ENCODE peak calls at places on chromosome 4, in six cellular contexts. One of them, this sample, is unnamed.

GRCh38 chr4:74628808-74629616 is 165.3 kb downstream of the BTC start:
- DNase-seq in smooth muscle cell of the brain vasculature: no peak
- DNase-seq in LoVo: peak
- DNase-seq in WERI-Rb-1: no peak
- DNase-seq in neural crest cell: no peak
- DNase-seq in GM13976: no peak
- DNase-seq in this sample: peak

GRCh38 chr4:102715057-102715456 is 45.7 kb downstream of the MANBA start:
- DNase-seq in GM13976: no peak
- DNase-seq in LoVo: no peak
- DNase-seq in WERI-Rb-1: no peak
- DNase-seq in smooth muscle cell of the brain vasculature: no peak
- DNase-seq in neural crest cell: no peak
- DNase-seq in this sample: peak

GRCh38 chr4:184216436-184217004 is 1.2 kb downstream of the ENPP6 start:
- DNase-seq in GM13976: no peak
- DNase-seq in neural crest cell: no peak
- DNase-seq in WERI-Rb-1: no peak
- DNase-seq in LoVo: no peak
- DNase-seq in smooth muscle cell of the brain vasculature: no peak
- DNase-seq in this sample: no peak

GRCh38 chr4:103786014-103786413 is 66.2 kb upstream of the TACR3 start:
- DNase-seq in WERI-Rb-1: peak
- DNase-seq in smooth muscle cell of the brain vasculature: no peak
- DNase-seq in GM13976: peak
- DNase-seq in LoVo: peak
- DNase-seq in neural crest cell: no peak
- DNase-seq in this sample: peak

GRCh38 chr4:184843984-184844554 is 18.3 kb upstream of the ACSL1 start:
- DNase-seq in WERI-Rb-1: no peak
- DNase-seq in LoVo: no peak
- DNase-seq in GM13976: no peak
- DNase-seq in smooth muscle cell of the brain vasculature: no peak
- DNase-seq in neural crest cell: no peak
- DNase-seq in this sample: no peak

GRCh38 chr4:181528570-181529184 is 714.5 kb upstream of the TENM3 start:
- DNase-seq in neural crest cell: peak
- DNase-seq in smooth muscle cell of the brain vasculature: no peak
- DNase-seq in LoVo: peak
- DNase-seq in GM13976: peak
- DNase-seq in WERI-Rb-1: peak
- DNase-seq in this sample: peak

GRCh38 chr4:56876264-56876663 is 31.4 kb upstream of the REST start:
- DNase-seq in LoVo: no peak
- DNase-seq in GM13976: no peak
- DNase-seq in neural crest cell: no peak
- DNase-seq in smooth muscle cell of the brain vasculature: no peak
- DNase-seq in WERI-Rb-1: no peak
- DNase-seq in this sample: no peak

GRCh38 chr4:137961051-137961438 is 281.1 kb downstream of the SLC7A11 start:
- DNase-seq in WERI-Rb-1: no peak
- DNase-seq in smooth muscle cell of the brain vasculature: no peak
- DNase-seq in GM13976: no peak
- DNase-seq in neural crest cell: no peak
- DNase-seq in LoVo: no peak
- DNase-seq in this sample: no peak

GRCh38 chr4:148182230-148182928 is 259.8 kb downstream of the NR3C2 start:
- DNase-seq in LoVo: peak
- DNase-seq in smooth muscle cell of the brain vasculature: no peak
- DNase-seq in WERI-Rb-1: no peak
- DNase-seq in neural crest cell: no peak
- DNase-seq in GM13976: no peak
- DNase-seq in this sample: no peak

GRCh38 chr4:170089274-170089742 is 448 bp downstream of the AADAT start:
- DNase-seq in smooth muscle cell of the brain vasculature: no peak
- DNase-seq in WERI-Rb-1: peak
- DNase-seq in neural crest cell: peak
- DNase-seq in LoVo: peak
- DNase-seq in GM13976: peak
- DNase-seq in this sample: no peak

GRCh38 chr4:114879916-114880315 is 233.5 kb downstream of the NDST4 start:
- DNase-seq in GM13976: no peak
- DNase-seq in WERI-Rb-1: no peak
- DNase-seq in neural crest cell: no peak
- DNase-seq in LoVo: no peak
- DNase-seq in smooth muscle cell of the brain vasculature: no peak
- DNase-seq in this sample: no peak

GRCh38 chr4:126604273-126604867 is 1028.4 kb upstream of the INTU start:
- DNase-seq in GM13976: peak
- DNase-seq in neural crest cell: peak
- DNase-seq in WERI-Rb-1: peak
- DNase-seq in smooth muscle cell of the brain vasculature: peak
- DNase-seq in LoVo: peak
- DNase-seq in this sample: peak

GRCh38 chr4:37803348-37803973 is 23.0 kb upstream of the PGM2 start:
- DNase-seq in neural crest cell: no peak
- DNase-seq in LoVo: peak
- DNase-seq in GM13976: peak
- DNase-seq in smooth muscle cell of the brain vasculature: no peak
- DNase-seq in WERI-Rb-1: no peak
- DNase-seq in this sample: peak

GRCh38 chr4:113537183-113537977 is 224.2 kb downstream of the CAMK2D start:
- DNase-seq in WERI-Rb-1: no peak
- DNase-seq in smooth muscle cell of the brain vasculature: no peak
- DNase-seq in GM13976: no peak
- DNase-seq in neural crest cell: no peak
- DNase-seq in LoVo: no peak
- DNase-seq in this sample: no peak

GRCh38 chr4:125277827-125278226 is 36.9 kb upstream of the FAT4 start:
- DNase-seq in WERI-Rb-1: no peak
- DNase-seq in neural crest cell: no peak
- DNase-seq in smooth muscle cell of the brain vasculature: no peak
- DNase-seq in LoVo: no peak
- DNase-seq in GM13976: no peak
- DNase-seq in this sample: no peak

GRCh38 chr4:18391370-18391728 is 369.8 kb upstream of the LCORL start:
- DNase-seq in GM13976: no peak
- DNase-seq in LoVo: no peak
- DNase-seq in neural crest cell: no peak
- DNase-seq in smooth muscle cell of the brain vasculature: no peak
- DNase-seq in WERI-Rb-1: no peak
- DNase-seq in this sample: no peak

GRCh38 chr4:66465111-66465510 is 794.8 kb upstream of the EPHA5 start:
- DNase-seq in LoVo: no peak
- DNase-seq in neural crest cell: no peak
- DNase-seq in WERI-Rb-1: no peak
- DNase-seq in smooth muscle cell of the brain vasculature: no peak
- DNase-seq in GM13976: no peak
- DNase-seq in this sample: no peak

GRCh38 chr4:102217345-102217744 is 127.9 kb downstream of the SLC39A8 start:
- DNase-seq in LoVo: no peak
- DNase-seq in smooth muscle cell of the brain vasculature: peak
- DNase-seq in WERI-Rb-1: no peak
- DNase-seq in GM13976: no peak
- DNase-seq in neural crest cell: no peak
- DNase-seq in this sample: no peak

GRCh38 chr4:41156574-41156973 is 57.8 kb downstream of the APBB2 start:
- DNase-seq in smooth muscle cell of the brain vasculature: no peak
- DNase-seq in neural crest cell: no peak
- DNase-seq in WERI-Rb-1: no peak
- DNase-seq in LoVo: no peak
- DNase-seq in GM13976: no peak
- DNase-seq in this sample: no peak

GRCh38 chr4:38678078-38678477 is 14.1 kb downstream of the KLF3 start:
- DNase-seq in neural crest cell: no peak
- DNase-seq in GM13976: no peak
- DNase-seq in LoVo: no peak
- DNase-seq in WERI-Rb-1: no peak
- DNase-seq in smooth muscle cell of the brain vasculature: no peak
- DNase-seq in this sample: no peak

GRCh38 chr4:82798168-82799005 is at the start of gene SCD5:
- DNase-seq in WERI-Rb-1: peak
- DNase-seq in LoVo: peak
- DNase-seq in GM13976: peak
- DNase-seq in smooth muscle cell of the brain vasculature: no peak
- DNase-seq in neural crest cell: peak
- DNase-seq in this sample: peak

This sample was measured in GM12865.